ENCODE peak calls at places on chromosomes 3 and 15, in five cellular contexts. V is activated CD8-positive, alpha-beta memory T cell treated with anti-CD3 and anti-CD28 coated beads for 48 hours; F is stimulated activated CD8-positive, alpha-beta memory T cell treated with anti-CD3 and anti-CD28 coated beads, Interleukin-4, amount 100 ng/mL, for 48 hours; Z is fibroblast of the aortic adventitia; C is germinal center. U is an unnamed sample.

GRCh38 chr3:186965141-186965879 is 35.0 kb downstream of the ST6GAL1 start:
- DNase-seq in V (no peak), F (no peak), Z (no peak), C (no peak), U (no peak)

GRCh38 chr3:42581400-42581708 is 413 bp downstream of the SEC22C start:
- DNase-seq in V (no peak), F (no peak), Z (peak), C (no peak), U (no peak)

GRCh38 chr3:11037966-11038365 is 45.4 kb downstream of the SLC6A1 start:
- DNase-seq in V (no peak), F (no peak), Z (no peak), C (no peak), U (no peak)

GRCh38 chr3:152241142-152242067 is 27.3 kb upstream of the MBNL1 start:
- DNase-seq in V (no peak), F (no peak), Z (peak), C (no peak), U (no peak)

GRCh38 chr3:170907519-170908234 is 760 bp downstream of the EIF5A2 start:
- DNase-seq in V (peak), F (peak), Z (peak), C (peak), U (peak)

GRCh38 chr3:126960604-126960995 is 22.3 kb upstream of the PLXNA1 start:
- DNase-seq in V (no peak), F (no peak), Z (no peak), C (no peak), U (no peak)

GRCh38 chr3:14847613-14848541 is 29.1 kb downstream of the FGD5 start:
- DNase-seq in V (no peak), F (no peak), Z (no peak), C (peak), U (peak)

GRCh38 chr15:27248251-27248650 is 277.3 kb downstream of the GABRG3 start:
- DNase-seq in V (no peak), F (no peak), Z (no peak), C (no peak), U (no peak)

U was measured in GM19239.